ENCODE peak calls at places on chromosomes 2 and 18, in eight cellular contexts. L is CD8-positive, alpha-beta memory T cell; C is uterus; M is PC-9; V is mammary epithelial cell; X is PC-3; P is IMR-90; U is CD8-positive, alpha-beta T cell. Z is an unnamed sample.

GRCh38 chr2:191404568-191404991 is 159.4 kb downstream of the MYO1B start:
- DNase-seq in C (no peak), M (no peak), X (peak; percentile 90), L (no peak), P (peak; percentile 50), V (no peak), U (no peak), Z (no peak)

GRCh38 chr18:1014951-1015627 is 110.4 kb downstream of the ADCYAP1 start:
- DNase-seq in V (no peak), U (no peak), C (no peak), P (no peak), X (no peak), M (no peak), L (no peak), Z (no peak)

GRCh38 chr2:133733856-133734255 is 165.6 kb upstream of the NCKAP5 start:
- DNase-seq in M (no peak), P (peak; percentile 85), X (no peak), L (no peak), U (no peak), V (peak; percentile 5), C (no peak), Z (no peak)

GRCh38 chr2:158403237-158403636 is 53.3 kb downstream of the CCDC148 start:
- DNase-seq in C (no peak), L (no peak), X (no peak), U (no peak), V (peak; percentile 48), P (peak; percentile 3), M (no peak), Z (no peak)

GRCh38 chr18:35267809-35268208 is 22.2 kb downstream of the ZSCAN30 start:
- DNase-seq in C (peak; percentile 26), L (no peak), U (peak; percentile 55), M (no peak), P (no peak), X (no peak), V (no peak), Z (peak; percentile 7)

GRCh38 chr2:226799211-226799975 is at the start of gene IRS1:
- DNase-seq in V (peak; percentile 71), M (peak; percentile 76), U (peak; percentile 75), L (peak; percentile 73), P (peak; percentile 79), X (peak; percentile 75), C (peak; percentile 82), Z (peak; percentile 84)

GRCh38 chr2:11681722-11682589 is 12.0 kb upstream of the NTSR2 start:
- DNase-seq in U (peak; percentile 54), V (no peak), C (no peak), X (peak; percentile 78), P (no peak), L (peak; percentile 57), M (peak; percentile 60), Z (peak; percentile 72)

GRCh38 chr2:185279999-185280398 is 458.6 kb upstream of the FSIP2 start:
- DNase-seq in V (peak; percentile 7), L (no peak), U (no peak), C (no peak), X (peak; percentile 57), M (no peak), P (peak; percentile 3), Z (no peak)

GRCh38 chr2:176114930-176115625 is 1.5 kb upstream of the HOXD10 start:
- DNase-seq in M (no peak), U (no peak), V (no peak), C (no peak), X (no peak), P (no peak), L (no peak), Z (no peak)

GRCh38 chr2:233829193-233830110 is 24.9 kb downstream of the HJURP start:
- DNase-seq in X (no peak), U (no peak), P (no peak), V (no peak), L (peak; percentile 20), M (no peak), C (no peak), Z (no peak)

GRCh38 chr18:34694611-34695165 is 15.4 kb upstream of the DTNA start:
- DNase-seq in P (peak; percentile 13), M (no peak), L (no peak), U (no peak), V (peak; percentile 48), X (no peak), C (no peak), Z (no peak)

GRCh38 chr2:71892132-71892730 is 255.4 kb downstream of the CYP26B1 start:
- DNase-seq in P (no peak), V (no peak), C (no peak), X (no peak), M (no peak), L (no peak), U (peak; percentile 5), Z (no peak)

GRCh38 chr2:100107440-100107839 is 35.0 kb downstream of the AFF3 start:
- DNase-seq in C (no peak), X (no peak), P (no peak), M (no peak), V (no peak), U (no peak), L (no peak), Z (no peak)

GRCh38 chr2:240298316-240298790 is 137.1 kb upstream of the GPC1 start:
- DNase-seq in V (no peak), M (no peak), L (no peak), P (no peak), X (no peak), C (no peak), U (no peak), Z (no peak)

DNA sequence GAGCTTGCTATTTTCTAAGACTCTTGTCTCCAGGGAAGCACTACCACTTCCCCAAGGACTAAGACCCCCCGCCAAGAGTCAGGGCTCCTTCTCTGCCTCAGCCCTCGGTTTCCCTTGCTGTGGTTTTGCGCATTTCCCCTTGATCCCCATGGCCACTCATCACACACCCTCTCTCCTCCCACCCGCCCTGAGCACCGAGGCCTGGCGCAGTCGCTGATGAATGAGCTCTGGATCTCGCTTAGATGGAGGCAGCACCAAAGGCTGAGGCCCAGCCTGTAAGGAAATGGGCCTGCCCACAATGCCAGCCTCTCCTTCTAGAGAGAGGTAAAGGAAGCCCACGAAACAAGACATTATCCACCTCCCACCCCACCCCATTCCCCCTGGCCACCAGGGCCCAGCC is 96.9 kb downstream of the TNS1 start:
- DNase-seq in P (no peak), C (peak; percentile 24), M (no peak), V (no peak), L (no peak), X (no peak), U (no peak), Z (no peak)
- H3K4me1 ChIP-seq in P (peaks cover 48% of the 10 kb centered on the region), C (peaks cover 37% of the 10 kb centered on the region), M (no peaks in the 10 kb centered on the region), V (no peaks in the 10 kb centered on the region), L (no peaks in the 10 kb centered on the region), X (no peaks in the 10 kb centered on the region), U (no peaks in the 10 kb centered on the region), Z (peaks cover 10% of the 10 kb centered on the region)

GRCh38 chr2:57703407-57703806 is 343.2 kb upstream of the VRK2 start:
- DNase-seq in P (no peak), X (no peak), C (no peak), M (no peak), U (no peak), V (no peak), L (no peak), Z (no peak)
- H3K4me3 ChIP-seq in P (no peak overlapping the region), X (no peak overlapping the region), C (no peak overlapping the region), M (no peak overlapping the region), U (no peak overlapping the region), V (no peak overlapping the region), L (no peak overlapping the region), Z (no peak overlapping the region)

DNA sequence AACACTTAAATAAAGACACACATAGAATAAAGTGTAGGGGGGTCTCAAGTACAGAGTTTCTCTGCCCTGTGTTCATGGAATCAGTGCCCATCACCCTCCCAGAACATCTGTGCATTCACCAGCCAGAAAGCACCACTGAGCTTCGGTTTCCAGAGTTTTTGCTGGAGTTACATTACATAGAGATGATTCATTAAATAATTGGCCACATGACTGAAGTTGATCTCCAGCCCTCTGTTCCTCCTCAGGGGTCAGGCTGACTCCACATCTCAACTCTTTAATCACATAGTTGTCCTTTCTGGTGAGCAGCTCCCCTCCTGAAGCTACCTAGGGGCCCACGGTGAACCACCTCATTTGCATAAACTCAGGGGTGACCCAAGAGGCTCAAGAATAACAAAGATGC is 129.8 kb downstream of the METTL4 start:
- DNase-seq in P (peak; percentile 16), X (peak; percentile 13), M (no peak), C (no peak), L (no peak), U (no peak), V (no peak), Z (no peak)
- H3K9me3 ChIP-seq in P (peaks cover 6% of the 10 kb centered on the region), X (no peaks in the 10 kb centered on the region), M (peaks cover 27% of the 10 kb centered on the region), C (no peaks in the 10 kb centered on the region), L (no peaks in the 10 kb centered on the region), U (no peaks in the 10 kb centered on the region), V (no peaks in the 10 kb centered on the region), Z (no peaks in the 10 kb centered on the region)

GRCh38 chr2:178692845-178693244 is 114.4 kb downstream of the TTN start:
- DNase-seq in U (no peak), L (no peak), P (no peak), M (no peak), C (no peak), X (no peak), V (no peak), Z (no peak)
- H3K4me1 ChIP-seq in U (no peaks in the 10 kb centered on the region), L (no peaks in the 10 kb centered on the region), P (no peaks in the 10 kb centered on the region), M (no peaks in the 10 kb centered on the region), C (no peaks in the 10 kb centered on the region), X (no peaks in the 10 kb centered on the region), V (no peaks in the 10 kb centered on the region), Z (no peaks in the 10 kb centered on the region)

DNA sequence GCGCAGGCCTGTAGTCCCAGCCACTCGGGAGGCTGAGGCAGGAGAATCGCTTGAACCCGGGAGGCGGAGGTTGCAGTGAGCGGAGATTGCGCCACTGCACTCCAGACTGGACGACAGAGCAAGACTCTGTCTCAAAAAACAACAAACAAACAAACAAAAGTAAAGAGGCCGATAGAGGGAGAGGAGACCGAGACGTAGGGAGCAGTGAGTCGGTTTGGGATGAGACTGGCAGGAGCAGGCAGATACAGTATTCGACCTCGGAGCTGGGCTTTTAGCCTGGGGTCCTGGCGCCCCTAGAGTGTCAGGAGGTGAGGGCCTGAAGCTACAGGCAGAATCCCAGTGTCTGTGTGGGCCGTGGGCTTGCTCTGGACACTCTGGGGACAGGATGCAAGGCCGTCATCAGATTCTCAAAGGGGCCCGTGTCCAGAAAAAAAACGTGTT is 51.2 kb downstream of the SLC4A1AP start:
- DNase-seq in C (no peak), P (no peak), X (no peak), V (no peak), M (no peak), U (no peak), L (no peak), Z (no peak)
- H3K4me3 ChIP-seq in C (peak overlapping the region; percentile 53), P (peak overlapping the region; percentile 50), X (peak overlapping the region; percentile 74), V (no peak overlapping the region), M (peak overlapping the region; percentile 80), U (no peak overlapping the region), L (no peak overlapping the region), Z (peak overlapping the region; percentile 71)

GRCh38 chr18:78639597-78639950 is 340.0 kb upstream of the SALL3 start:
- DNase-seq in P (no peak), M (no peak), V (no peak), L (no peak), X (no peak), C (no peak), U (no peak), Z (no peak)
- H3K9me3 ChIP-seq in P (peaks cover 59% of the 10 kb centered on the region), M (peaks cover 2% of the 10 kb centered on the region), V (peaks cover 36% of the 10 kb centered on the region), L (no peaks in the 10 kb centered on the region), X (no peaks in the 10 kb centered on the region), C (no peaks in the 10 kb centered on the region), U (no peaks in the 10 kb centered on the region), Z (no peaks in the 10 kb centered on the region)

Z was measured in BE2C.